ENCODE peak calls at places on chromosomes 7 and 10, in four cellular contexts. P is SK-N-SH, D is GM12878, R is A549. S is an unnamed sample.

GRCh38 chr10:71804067-71804466 is 30.7 kb upstream of the VSIR start:
- DNase-seq in P (no peak), D (no peak), R (no peak), S (no peak)

GRCh38 chr10:122854648-122855047 is 9.0 kb upstream of the CUZD1 start:
- DNase-seq in P (no peak), D (no peak), R (peak; percentile 56), S (no peak)

GRCh38 chr7:20275637-20276036 is 55.1 kb upstream of the ITGB8 start:
- DNase-seq in P (no peak), D (no peak), R (no peak), S (no peak)

GRCh38 chr7:23470290-23471089 is at the start of gene IGF2BP3:
- DNase-seq in P (peak; percentile 87), D (peak; percentile 87), R (peak; percentile 76), S (peak; percentile 91)

GRCh38 chr10:94630017-94630688 is 53.4 kb upstream of the CYP2C18 start:
- DNase-seq in P (peak; percentile 23), D (no peak), R (peak; percentile 36), S (peak; percentile 21)

GRCh38 chr7:102463841-102464576 is 654 bp downstream of the ALKBH4 start:
- DNase-seq in P (peak; percentile 76), D (no peak), R (no peak), S (no peak)

GRCh38 chr10:52654201-52654600 is 118.4 kb downstream of the MBL2 start:
- DNase-seq in P (no peak), D (no peak), R (no peak), S (no peak)

GRCh38 chr7:129882531-129882930 is 70.2 kb downstream of the UBE2H start:
- DNase-seq in P (no peak), D (no peak), R (no peak), S (no peak)

GRCh38 chr7:3922175-3922635 is 621.2 kb downstream of the SDK1 start:
- DNase-seq in P (peak; percentile 35), D (no peak), R (peak; percentile 56), S (peak; percentile 57)

GRCh38 chr7:132298782-132299181 is 277.5 kb downstream of the PLXNA4 start:
- DNase-seq in P (no peak), D (no peak), R (no peak), S (no peak)

GRCh38 chr7:129053938-129054437 is 923 bp downstream of the TNPO3 start:
- DNase-seq in P (no peak), D (no peak), R (peak; percentile 27), S (no peak)

GRCh38 chr7:64874562-64875250 is 28.4 kb upstream of the ZNF273 start:
- DNase-seq in P (peak; percentile 13), D (no peak), R (no peak), S (no peak)

GRCh38 chr7:46214526-46214925 is 293.5 kb upstream of the IGFBP3 start:
- DNase-seq in P (no peak), D (no peak), R (no peak), S (no peak)

GRCh38 chr10:90179696-90180407 is 478.5 kb downstream of the KIF20B start:
- DNase-seq in P (no peak), D (no peak), R (no peak), S (no peak)

GRCh38 chr7:70608229-70608628 is 523.7 kb upstream of the GALNT17 start:
- DNase-seq in P (no peak), D (no peak), R (no peak), S (no peak)

GRCh38 chr7:151844080-151844827 is 32.7 kb downstream of the PRKAG2 start:
- DNase-seq in P (no peak), D (no peak), R (peak; percentile 80), S (peak; percentile 90)

GRCh38 chr7:106957766-106958165 is 86.7 kb upstream of the PRKAR2B start:
- DNase-seq in P (no peak), D (no peak), R (no peak), S (no peak)

GRCh38 chr10:8674230-8674629 is 619.7 kb downstream of the GATA3 start:
- DNase-seq in P (no peak), D (no peak), R (no peak), S (no peak)

DNA sequence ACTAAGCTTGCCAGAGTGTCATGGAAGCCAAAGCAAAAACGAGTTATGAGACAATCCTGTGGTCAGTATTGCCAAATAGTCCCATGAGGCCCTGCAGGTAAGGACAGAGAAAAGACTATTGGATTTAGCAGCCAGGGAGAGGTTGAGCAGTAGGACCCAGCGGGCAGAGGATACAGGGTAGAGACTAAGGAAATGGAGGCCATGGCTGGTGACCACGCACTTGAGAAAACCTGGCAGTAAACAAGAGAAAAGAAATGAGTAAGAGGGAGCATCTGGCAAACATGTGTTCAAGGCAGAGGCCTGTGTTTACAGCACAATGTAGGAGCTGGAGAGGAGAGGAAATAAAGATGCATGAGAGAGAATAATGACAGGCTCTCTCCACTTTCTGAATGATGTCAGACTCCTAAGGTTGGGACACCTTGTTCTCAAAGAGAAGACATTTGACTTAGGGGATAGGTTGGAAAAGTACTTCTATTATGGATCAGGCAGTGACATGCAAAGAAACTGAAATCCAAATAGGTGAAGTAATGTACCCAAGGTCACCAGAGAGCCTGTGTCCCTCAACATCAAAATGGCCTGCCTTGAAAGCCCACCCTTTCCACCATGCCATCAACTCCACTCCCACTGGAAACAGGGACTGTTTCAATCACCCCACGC is 9.0 kb downstream of the CREB3L2 start:
- DNase-seq in P (no peak), D (no peak), R (no peak), S (peak; percentile 78)
- TF ChIP-seq PBX3 in P (peak; percentile 74), D (no peak), R (no peak), S (no peak)

GRCh38 chr7:28571405-28571804 is 159.1 kb downstream of the CREB5 start:
- DNase-seq in P (no peak), D (no peak), R (no peak), S (no peak)

GRCh38 chr7:28573751-28574295 is 161.5 kb downstream of the CREB5 start:
- DNase-seq in P (peak; percentile 61), D (no peak), R (no peak), S (no peak)

GRCh38 chr7:28572321-28573058 is 160.2 kb downstream of the CREB5 start:
- DNase-seq in P (peak; percentile 45), D (no peak), R (no peak), S (no peak)

GRCh38 chr7:28575241-28575643 is 162.9 kb downstream of the CREB5 start:
- DNase-seq in P (no peak), D (no peak), R (no peak), S (no peak)

GRCh38 chr7:28573059-28573553 is 160.8 kb downstream of the CREB5 start:
- DNase-seq in P (peak; percentile 65), D (no peak), R (no peak), S (peak; percentile 18)
- TF ChIP-seq PBX3 in P (peak; percentile 72), D (no peak), R (no peak), S (no peak)

DNA sequence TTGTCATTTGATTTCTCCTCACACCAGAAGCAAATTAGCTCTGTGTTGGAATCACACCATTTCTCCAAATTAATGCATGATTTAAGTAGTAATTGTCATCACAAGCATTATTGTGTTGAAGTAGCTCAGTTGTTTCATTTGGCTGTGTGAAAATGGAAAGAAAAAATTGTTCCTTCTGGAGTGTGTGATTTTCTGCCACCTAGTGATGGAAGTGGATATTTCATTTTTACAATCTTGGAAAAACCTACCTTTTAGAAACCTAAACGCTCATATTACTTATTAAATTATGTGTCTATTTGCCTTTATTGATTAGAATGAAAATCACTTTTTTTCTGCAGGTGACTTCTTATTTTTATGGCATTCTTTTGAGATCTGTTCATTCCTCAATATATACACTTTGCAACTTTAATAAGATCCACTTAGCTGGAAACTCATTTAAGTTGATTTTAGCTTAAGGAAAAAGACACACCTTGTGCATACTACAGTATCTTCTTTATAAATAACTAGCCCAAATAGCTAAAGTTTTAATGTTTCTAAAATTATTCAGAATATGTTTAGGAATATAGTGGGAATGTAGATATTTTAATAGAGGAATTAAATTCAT is 50.0 kb downstream of the SRI start:
- DNase-seq in P (peak; percentile 15), D (no peak), R (peak; percentile 4), S (peak; percentile 10)
- TF ChIP-seq PBX3 in P (no peak), D (no peak), R (no peak), S (no peak)

GRCh38 chr7:30817060-30817770 is 46.0 kb downstream of the MINDY4 start:
- DNase-seq in P (no peak), D (no peak), R (no peak), S (no peak)
- TF ChIP-seq PBX3 in P (no peak), D (no peak), R (no peak), S (no peak)

GRCh38 chr10:129335942-129336341 is 131.1 kb upstream of the MGMT start:
- DNase-seq in P (no peak), D (no peak), R (no peak), S (no peak)

GRCh38 chr10:129334326-129334725 is 132.7 kb upstream of the MGMT start:
- DNase-seq in P (no peak), D (no peak), R (no peak), S (no peak)

GRCh38 chr10:129335396-129335795 is 131.6 kb upstream of the MGMT start:
- DNase-seq in P (no peak), D (no peak), R (no peak), S (no peak)

GRCh38 chr10:129329375-129330040 is 137.5 kb upstream of the MGMT start:
- DNase-seq in P (no peak), D (no peak), R (no peak), S (no peak)

DNA sequence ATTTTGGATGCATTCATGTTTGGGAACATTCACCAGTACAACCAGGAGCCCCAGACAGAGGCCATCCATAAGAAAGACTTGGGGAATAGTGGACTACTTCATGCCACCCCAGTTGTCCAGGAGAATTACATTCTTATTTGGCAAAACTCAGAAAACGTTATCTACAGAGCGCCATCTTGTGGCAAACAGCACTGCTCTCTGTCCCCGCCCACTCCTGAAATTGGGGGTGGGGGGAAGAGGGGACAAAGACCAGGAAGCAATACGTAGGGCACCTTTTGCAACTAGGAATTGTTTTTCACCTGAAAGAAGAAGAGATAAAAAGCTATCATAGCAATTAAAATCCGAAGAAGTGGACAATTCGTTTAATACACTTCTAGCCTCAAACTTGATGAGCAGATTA is 134.6 kb upstream of the MGMT start:
- DNase-seq in P (peak; percentile 56), D (no peak), R (no peak), S (no peak)
- TF ChIP-seq PBX3 in P (no peak), D (no peak), R (no peak), S (no peak)

GRCh38 chr7:38328814-38329213 is 55.4 kb upstream of the TARP start:
- DNase-seq in P (no peak), D (no peak), R (no peak), S (no peak)

GRCh38 chr7:38329340-38329739 is 55.9 kb upstream of the TARP start:
- DNase-seq in P (no peak), D (no peak), R (no peak), S (no peak)

GRCh38 chr7:38334163-38334562 is 60.7 kb upstream of the TARP start:
- DNase-seq in P (no peak), D (no peak), R (no peak), S (no peak)

GRCh38 chr7:38330048-38330447 is 56.6 kb upstream of the TARP start:
- DNase-seq in P (no peak), D (no peak), R (no peak), S (no peak)

GRCh38 chr7:38330861-38331709 is 57.6 kb upstream of the TARP start:
- DNase-seq in P (no peak), D (no peak), R (no peak), S (no peak)
- TF ChIP-seq PBX3 in P (no peak), D (no peak), R (no peak), S (no peak)

S was measured in HepG2.